ENCODE peak calls at places on chromosomes 2 and 18, in ten cellular contexts. One of them, this sample, is unnamed. For H3K4me1, the result is how much of the 10 kb centered on the place peaks cover.

GRCh38 chr2:61887684-61888303 is 662 bp downstream of the CCT4 start:
- DNase-seq in CD8-positive, alpha-beta T cell: no peak
- DNase-seq in stomach: no peak
- DNase-seq in adipocyte: peak
- DNase-seq in RWPE2: no peak
- DNase-seq in uterus: no peak
- DNase-seq in naive thymus-derived CD4-positive, alpha-beta T cell: peak
- DNase-seq in GM23248: peak
- DNase-seq in heart left ventricle: no peak
- DNase-seq in left ventricle myocardium inferior: no peak
- DNase-seq in this sample: peak

GRCh38 chr2:127175406-127175805 is 44.7 kb downstream of the CYP27C1 start:
- DNase-seq in stomach: no peak
- DNase-seq in GM23248: peak
- DNase-seq in heart left ventricle: no peak
- DNase-seq in RWPE2: no peak
- DNase-seq in adipocyte: peak
- DNase-seq in uterus: peak
- DNase-seq in CD8-positive, alpha-beta T cell: no peak
- DNase-seq in left ventricle myocardium inferior: peak
- DNase-seq in naive thymus-derived CD4-positive, alpha-beta T cell: no peak
- DNase-seq in this sample: no peak

GRCh38 chr18:73594749-73595148 is 552.9 kb downstream of the FBXO15 start:
- DNase-seq in RWPE2: no peak
- DNase-seq in naive thymus-derived CD4-positive, alpha-beta T cell: no peak
- DNase-seq in adipocyte: no peak
- DNase-seq in CD8-positive, alpha-beta T cell: no peak
- DNase-seq in heart left ventricle: no peak
- DNase-seq in GM23248: peak
- DNase-seq in uterus: no peak
- DNase-seq in stomach: no peak
- DNase-seq in left ventricle myocardium inferior: peak
- DNase-seq in this sample: no peak

GRCh38 chr2:145091011-145091744 is 571.3 kb upstream of the ZEB2 start:
- DNase-seq in naive thymus-derived CD4-positive, alpha-beta T cell: no peak
- DNase-seq in heart left ventricle: no peak
- DNase-seq in stomach: no peak
- DNase-seq in CD8-positive, alpha-beta T cell: no peak
- DNase-seq in uterus: no peak
- DNase-seq in GM23248: peak
- DNase-seq in left ventricle myocardium inferior: no peak
- DNase-seq in RWPE2: no peak
- DNase-seq in adipocyte: peak
- DNase-seq in this sample: no peak

GRCh38 chr2:169709970-169710369 is 15.7 kb downstream of the PHOSPHO2 start:
- DNase-seq in heart left ventricle: no peak
- DNase-seq in adipocyte: no peak
- DNase-seq in RWPE2: no peak
- DNase-seq in naive thymus-derived CD4-positive, alpha-beta T cell: no peak
- DNase-seq in left ventricle myocardium inferior: no peak
- DNase-seq in GM23248: no peak
- DNase-seq in uterus: no peak
- DNase-seq in stomach: peak
- DNase-seq in CD8-positive, alpha-beta T cell: no peak
- DNase-seq in this sample: no peak

GRCh38 chr2:205358351-205358815 is 323.9 kb upstream of the NRP2 start:
- DNase-seq in adipocyte: peak
- DNase-seq in heart left ventricle: no peak
- DNase-seq in uterus: no peak
- DNase-seq in stomach: no peak
- DNase-seq in RWPE2: no peak
- DNase-seq in naive thymus-derived CD4-positive, alpha-beta T cell: no peak
- DNase-seq in GM23248: peak
- DNase-seq in left ventricle myocardium inferior: no peak
- DNase-seq in CD8-positive, alpha-beta T cell: no peak
- DNase-seq in this sample: peak

GRCh38 chr2:202700075-202700901 is 65.5 kb downstream of the FAM117B start:
- DNase-seq in left ventricle myocardium inferior: no peak
- DNase-seq in stomach: no peak
- DNase-seq in heart left ventricle: no peak
- DNase-seq in uterus: no peak
- DNase-seq in naive thymus-derived CD4-positive, alpha-beta T cell: no peak
- DNase-seq in RWPE2: no peak
- DNase-seq in adipocyte: no peak
- DNase-seq in GM23248: no peak
- DNase-seq in CD8-positive, alpha-beta T cell: no peak
- DNase-seq in this sample: no peak

GRCh38 chr2:27977623-27978312 is 87.2 kb downstream of the BABAM2 start:
- DNase-seq in heart left ventricle: no peak
- DNase-seq in adipocyte: peak
- DNase-seq in GM23248: peak
- DNase-seq in stomach: no peak
- DNase-seq in RWPE2: peak
- DNase-seq in naive thymus-derived CD4-positive, alpha-beta T cell: no peak
- DNase-seq in left ventricle myocardium inferior: no peak
- DNase-seq in CD8-positive, alpha-beta T cell: no peak
- DNase-seq in uterus: no peak
- DNase-seq in this sample: no peak

GRCh38 chr2:8477511-8478132 is 204.2 kb upstream of the ID2 start:
- DNase-seq in CD8-positive, alpha-beta T cell: no peak
- DNase-seq in left ventricle myocardium inferior: no peak
- DNase-seq in RWPE2: no peak
- DNase-seq in naive thymus-derived CD4-positive, alpha-beta T cell: no peak
- DNase-seq in heart left ventricle: no peak
- DNase-seq in GM23248: no peak
- DNase-seq in stomach: no peak
- DNase-seq in adipocyte: peak
- DNase-seq in uterus: no peak
- DNase-seq in this sample: peak

DNA sequence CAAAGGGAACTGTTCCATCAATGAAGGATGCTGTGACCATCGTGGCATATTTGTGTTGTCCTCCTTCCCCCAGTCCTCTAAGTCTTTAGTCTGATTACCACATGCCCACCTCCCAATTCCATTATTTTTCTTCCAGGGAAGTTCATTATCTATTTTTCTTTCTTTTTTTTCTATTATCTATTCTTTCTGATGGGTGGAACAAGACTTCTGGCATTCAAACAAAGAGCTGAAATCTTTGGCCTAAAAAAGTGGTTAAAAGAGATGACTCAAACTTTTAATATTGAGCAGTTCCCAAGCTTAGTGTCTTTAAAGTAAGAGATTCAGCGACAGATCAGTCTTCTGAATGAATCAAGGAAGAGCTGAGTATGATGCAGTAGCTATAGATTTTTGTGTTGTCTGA is 66.6 kb downstream of the DIS3L2 start:
- DNase-seq in uterus: no peak
- DNase-seq in GM23248: peak
- DNase-seq in adipocyte: no peak
- DNase-seq in heart left ventricle: no peak
- DNase-seq in left ventricle myocardium inferior: no peak
- DNase-seq in naive thymus-derived CD4-positive, alpha-beta T cell: no peak
- DNase-seq in CD8-positive, alpha-beta T cell: no peak
- DNase-seq in stomach: no peak
- DNase-seq in RWPE2: no peak
- DNase-seq in this sample: no peak
- H3K4me1 ChIP-seq in uterus: under half
- H3K4me1 ChIP-seq in GM23248: under half
- H3K4me1 ChIP-seq in adipocyte: under half
- H3K4me1 ChIP-seq in heart left ventricle: under half
- H3K4me1 ChIP-seq in left ventricle myocardium inferior: under half
- H3K4me1 ChIP-seq in naive thymus-derived CD4-positive, alpha-beta T cell: under half
- H3K4me1 ChIP-seq in CD8-positive, alpha-beta T cell: under half
- H3K4me1 ChIP-seq in stomach: under half
- H3K4me1 ChIP-seq in RWPE2: under half
- H3K4me1 ChIP-seq in this sample: under half

GRCh38 chr2:40096360-40096759 is 317.3 kb upstream of the THUMPD2 start:
- DNase-seq in left ventricle myocardium inferior: no peak
- DNase-seq in stomach: no peak
- DNase-seq in heart left ventricle: no peak
- DNase-seq in uterus: no peak
- DNase-seq in adipocyte: no peak
- DNase-seq in CD8-positive, alpha-beta T cell: no peak
- DNase-seq in naive thymus-derived CD4-positive, alpha-beta T cell: no peak
- DNase-seq in GM23248: peak
- DNase-seq in RWPE2: no peak
- DNase-seq in this sample: no peak

GRCh38 chr2:40095003-40095402 is 315.9 kb upstream of the THUMPD2 start:
- DNase-seq in heart left ventricle: no peak
- DNase-seq in GM23248: peak
- DNase-seq in naive thymus-derived CD4-positive, alpha-beta T cell: no peak
- DNase-seq in uterus: no peak
- DNase-seq in adipocyte: peak
- DNase-seq in CD8-positive, alpha-beta T cell: no peak
- DNase-seq in RWPE2: no peak
- DNase-seq in stomach: no peak
- DNase-seq in left ventricle myocardium inferior: no peak
- DNase-seq in this sample: peak

GRCh38 chr2:40101076-40101688 is 322.1 kb upstream of the THUMPD2 start:
- DNase-seq in heart left ventricle: no peak
- DNase-seq in adipocyte: peak
- DNase-seq in CD8-positive, alpha-beta T cell: no peak
- DNase-seq in stomach: no peak
- DNase-seq in naive thymus-derived CD4-positive, alpha-beta T cell: no peak
- DNase-seq in RWPE2: no peak
- DNase-seq in uterus: no peak
- DNase-seq in GM23248: peak
- DNase-seq in left ventricle myocardium inferior: no peak
- DNase-seq in this sample: no peak

GRCh38 chr2:40098786-40099470 is 319.9 kb upstream of the THUMPD2 start:
- DNase-seq in heart left ventricle: no peak
- DNase-seq in left ventricle myocardium inferior: no peak
- DNase-seq in GM23248: peak
- DNase-seq in naive thymus-derived CD4-positive, alpha-beta T cell: no peak
- DNase-seq in adipocyte: peak
- DNase-seq in uterus: no peak
- DNase-seq in CD8-positive, alpha-beta T cell: no peak
- DNase-seq in stomach: no peak
- DNase-seq in RWPE2: no peak
- DNase-seq in this sample: no peak

DNA sequence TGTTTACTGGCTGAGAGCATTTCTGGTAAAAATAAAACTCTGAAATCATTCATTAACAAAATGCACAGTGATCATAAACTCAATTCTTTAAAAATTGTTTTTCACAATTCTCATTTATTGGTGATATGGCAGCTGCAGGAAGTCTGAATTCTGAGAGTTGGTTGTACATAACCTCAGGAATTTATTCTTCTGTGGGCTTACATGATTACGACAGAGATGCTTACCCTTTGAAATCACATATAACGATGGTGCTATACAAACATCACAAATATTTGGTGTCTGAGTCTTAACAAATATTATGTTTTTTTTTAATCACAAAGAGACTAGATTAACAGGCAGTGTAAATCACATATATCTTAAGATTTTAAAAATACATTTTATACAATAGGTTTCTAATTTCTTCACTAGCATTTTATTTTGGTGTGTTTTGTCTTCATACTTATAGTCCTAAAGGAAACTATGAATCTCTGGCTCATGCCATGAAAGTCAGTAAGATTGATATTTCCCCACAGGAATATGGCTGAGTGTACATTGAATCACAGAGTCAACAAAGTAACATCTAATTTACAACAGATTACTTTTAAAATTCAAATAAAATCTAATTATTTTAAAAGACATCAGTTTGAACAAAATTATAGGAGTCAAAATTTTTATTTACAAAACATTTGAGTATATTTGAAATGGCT is 318.8 kb upstream of the THUMPD2 start:
- DNase-seq in CD8-positive, alpha-beta T cell: no peak
- DNase-seq in uterus: no peak
- DNase-seq in left ventricle myocardium inferior: no peak
- DNase-seq in stomach: no peak
- DNase-seq in GM23248: peak
- DNase-seq in naive thymus-derived CD4-positive, alpha-beta T cell: no peak
- DNase-seq in heart left ventricle: no peak
- DNase-seq in RWPE2: no peak
- DNase-seq in adipocyte: peak
- DNase-seq in this sample: no peak
- H3K4me1 ChIP-seq in CD8-positive, alpha-beta T cell: under half
- H3K4me1 ChIP-seq in uterus: under half
- H3K4me1 ChIP-seq in left ventricle myocardium inferior: half or more
- H3K4me1 ChIP-seq in stomach: under half
- H3K4me1 ChIP-seq in GM23248: half or more
- H3K4me1 ChIP-seq in naive thymus-derived CD4-positive, alpha-beta T cell: under half
- H3K4me1 ChIP-seq in heart left ventricle: under half
- H3K4me1 ChIP-seq in RWPE2: under half
- H3K4me1 ChIP-seq in adipocyte: half or more
- H3K4me1 ChIP-seq in this sample: under half

GRCh38 chr2:40886100-40886499 is 434.2 kb upstream of the SLC8A1 start:
- DNase-seq in CD8-positive, alpha-beta T cell: no peak
- DNase-seq in heart left ventricle: no peak
- DNase-seq in stomach: no peak
- DNase-seq in adipocyte: no peak
- DNase-seq in left ventricle myocardium inferior: no peak
- DNase-seq in naive thymus-derived CD4-positive, alpha-beta T cell: no peak
- DNase-seq in uterus: no peak
- DNase-seq in GM23248: no peak
- DNase-seq in RWPE2: no peak
- DNase-seq in this sample: no peak

DNA sequence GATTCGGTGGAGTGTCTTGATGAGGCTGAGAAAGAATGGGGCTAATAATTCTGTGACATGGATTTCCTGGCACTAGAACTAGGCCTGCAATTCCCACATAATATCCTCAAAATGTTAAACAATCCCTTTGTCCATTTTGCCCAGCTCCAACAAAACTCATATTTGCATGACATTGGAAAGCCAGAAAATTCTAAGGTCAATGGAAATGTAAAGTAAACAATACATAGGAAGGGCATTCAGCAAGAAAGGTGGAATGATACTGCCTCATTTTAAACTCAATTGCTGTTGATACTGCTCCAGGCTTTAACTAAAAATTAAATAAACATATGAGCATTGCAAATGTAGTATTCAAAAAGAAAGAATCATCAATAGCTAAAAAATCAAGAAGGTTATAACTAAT is 434.8 kb upstream of the SLC8A1 start:
- DNase-seq in stomach: no peak
- DNase-seq in GM23248: no peak
- DNase-seq in RWPE2: no peak
- DNase-seq in uterus: no peak
- DNase-seq in left ventricle myocardium inferior: no peak
- DNase-seq in naive thymus-derived CD4-positive, alpha-beta T cell: no peak
- DNase-seq in CD8-positive, alpha-beta T cell: no peak
- DNase-seq in adipocyte: no peak
- DNase-seq in heart left ventricle: no peak
- DNase-seq in this sample: no peak
- H3K4me1 ChIP-seq in stomach: under half
- H3K4me1 ChIP-seq in GM23248: under half
- H3K4me1 ChIP-seq in RWPE2: under half
- H3K4me1 ChIP-seq in uterus: under half
- H3K4me1 ChIP-seq in left ventricle myocardium inferior: under half
- H3K4me1 ChIP-seq in naive thymus-derived CD4-positive, alpha-beta T cell: under half
- H3K4me1 ChIP-seq in CD8-positive, alpha-beta T cell: under half
- H3K4me1 ChIP-seq in adipocyte: under half
- H3K4me1 ChIP-seq in heart left ventricle: under half
- H3K4me1 ChIP-seq in this sample: under half

DNA sequence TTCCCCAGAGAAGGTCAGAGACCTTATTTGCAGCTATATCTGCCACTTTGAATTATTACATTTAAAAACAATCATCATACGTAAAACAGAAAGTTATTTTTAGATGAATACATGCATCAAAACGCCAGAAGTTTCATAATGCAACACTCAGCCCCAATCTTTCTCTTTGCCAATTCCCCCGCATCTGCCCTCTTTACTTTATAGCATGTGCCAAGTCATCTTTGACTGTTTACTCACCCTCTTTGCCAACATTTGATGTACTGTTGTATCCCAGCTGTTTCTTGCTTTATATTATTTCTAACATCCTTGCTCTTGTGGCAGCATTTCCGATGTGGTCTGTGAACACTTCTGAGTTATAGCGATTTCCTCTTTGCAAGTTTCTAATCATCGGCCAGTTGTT is 86.2 kb downstream of the CRIM1 start:
- DNase-seq in GM23248: peak
- DNase-seq in stomach: no peak
- DNase-seq in naive thymus-derived CD4-positive, alpha-beta T cell: no peak
- DNase-seq in adipocyte: peak
- DNase-seq in heart left ventricle: no peak
- DNase-seq in uterus: no peak
- DNase-seq in CD8-positive, alpha-beta T cell: no peak
- DNase-seq in left ventricle myocardium inferior: no peak
- DNase-seq in RWPE2: no peak
- DNase-seq in this sample: no peak
- H3K4me1 ChIP-seq in GM23248: under half
- H3K4me1 ChIP-seq in stomach: under half
- H3K4me1 ChIP-seq in naive thymus-derived CD4-positive, alpha-beta T cell: under half
- H3K4me1 ChIP-seq in adipocyte: under half
- H3K4me1 ChIP-seq in heart left ventricle: under half
- H3K4me1 ChIP-seq in uterus: under half
- H3K4me1 ChIP-seq in CD8-positive, alpha-beta T cell: under half
- H3K4me1 ChIP-seq in left ventricle myocardium inferior: under half
- H3K4me1 ChIP-seq in RWPE2: under half
- H3K4me1 ChIP-seq in this sample: under half

This sample was measured in A673.